ENCODE peak calls at places on chromosomes 13 and 19, in five cellular contexts. N is D341Med; K is fibroblast of gingiva; S is stimulated activated CD8-positive, alpha-beta memory T cell treated with anti-CD3 and anti-CD28 coated beads, Interleukin-7, amount 100 ng/mL, for 4 hours; T is H9. P is an unnamed sample.

GRCh38 chr19:46299004-46299509 is 2.2 kb downstream of the HIF3A start:
- DNase-seq in N (peak; percentile 92), K (peak; percentile 82), S (no peak), T (no peak), P (no peak)

GRCh38 chr19:6674868-6675305 is 4.9 kb upstream of the TNFSF14 start:
- DNase-seq in N (peak; percentile 29), K (peak; percentile 39), S (peak; percentile 94), T (peak; percentile 85), P (peak; percentile 60)

GRCh38 chr13:47708386-47708785 is 292.7 kb downstream of the SUCLA2 start:
- DNase-seq in N (no peak), K (no peak), S (no peak), T (no peak), P (no peak)

GRCh38 chr13:39616087-39616694 is 13.2 kb upstream of the LHFPL6 start:
- DNase-seq in N (peak; percentile 76), K (peak; percentile 52), S (no peak), T (peak; percentile 55), P (peak; percentile 59)

GRCh38 chr13:60112771-60113170 is 51.0 kb downstream of the DIAPH3 start:
- DNase-seq in N (no peak), K (peak; percentile 30), S (no peak), T (no peak), P (no peak)

GRCh38 chr19:3095375-3096191 is 1.4 kb downstream of the GNA11 start:
- DNase-seq in N (no peak), K (no peak), S (peak; percentile 57), T (peak; percentile 94), P (peak; percentile 81)

GRCh38 chr13:94988654-94989053 is 276.3 kb upstream of the SOX21 start:
- DNase-seq in N (no peak), K (no peak), S (no peak), T (peak; percentile 58), P (no peak)

GRCh38 chr19:49924004-49924880 is 4.8 kb upstream of the ATF5 start:
- DNase-seq in N (peak; percentile 73), K (no peak), S (no peak), T (no peak), P (no peak)

GRCh38 chr13:27264181-27264580 is 6.4 kb upstream of the RASL11A start:
- DNase-seq in N (no peak), K (peak; percentile 53), S (no peak), T (no peak), P (no peak)

GRCh38 chr19:3413796-3414327 is 47.5 kb downstream of the NFIC start:
- DNase-seq in N (peak; percentile 79), K (no peak), S (no peak), T (no peak), P (no peak)